ENCODE peak calls at places on chromosomes 16 and 17, in ten cellular contexts. A is heart left ventricle, E is sigmoid colon, R is stomach, P is transverse colon, W is body of pancreas, J is HepG2, F is bronchial epithelial cell, Z is uterus, U is AG09309. T is an unnamed sample.
A peak's percentile ranks its signal among the peaks of the same experiment; 100 is the strongest.

GRCh38 chr16:49631521-49632041 is 224.3 kb downstream of the ZNF423 start:
- DNase-seq in U (peak; percentile 61), J (no peak), P (no peak), F (no peak), Z (no peak), A (no peak), R (no peak), E (no peak), W (no peak), T (no peak)

GRCh38 chr16:88724855-88725555 is 18.7 kb downstream of the CTU2 start:
- DNase-seq in J (no peak), P (no peak), A (no peak), Z (no peak), W (no peak), R (no peak), U (no peak), E (no peak), F (no peak), T (no peak)

GRCh38 chr17:82702161-82702932 is 3.8 kb upstream of the RAB40B start:
- DNase-seq in U (no peak), Z (no peak), E (no peak), A (no peak), W (no peak), R (no peak), P (peak; percentile 76), J (no peak), F (no peak), T (no peak)

GRCh38 chr17:61669522-61669921 is 78.5 kb upstream of the NACA2 start:
- DNase-seq in P (no peak), W (no peak), E (no peak), A (no peak), F (no peak), U (no peak), R (no peak), J (no peak), Z (no peak), T (no peak)

GRCh38 chr17:77247048-77247541 is 106.3 kb downstream of the SEC14L1 start:
- DNase-seq in A (peak; percentile 94), P (peak; percentile 88), U (no peak), W (peak; percentile 81), F (no peak), J (peak; percentile 67), R (peak; percentile 89), Z (peak; percentile 75), E (peak; percentile 91), T (peak; percentile 95)

GRCh38 chr17:68089881-68090280 is 54.3 kb downstream of the KPNA2 start:
- DNase-seq in W (peak; percentile 60), E (no peak), U (no peak), F (peak; percentile 48), Z (no peak), J (peak; percentile 80), P (peak; percentile 55), A (no peak), R (peak; percentile 64), T (peak; percentile 57)

GRCh38 chr17:45338023-45338781 is 21.4 kb upstream of the MAP3K14 start:
- DNase-seq in P (peak; percentile 6), E (peak; percentile 64), R (no peak), U (no peak), A (no peak), W (no peak), J (no peak), Z (peak; percentile 28), F (no peak), T (no peak)

GRCh38 chr16:87948119-87948545 is 3.1 kb upstream of the BANP start:
- DNase-seq in R (no peak), W (no peak), Z (no peak), A (no peak), P (no peak), E (no peak), U (no peak), J (peak; percentile 63), F (no peak), T (no peak)

GRCh38 chr16:88355389-88356123 is 27.2 kb upstream of the ZNF469 start:
- DNase-seq in F (no peak), J (no peak), U (no peak), W (no peak), A (peak; percentile 47), P (no peak), Z (no peak), R (no peak), E (peak; percentile 61), T (no peak)

GRCh38 chr17:39863244-39863917 is 731 bp downstream of the IKZF3 start:
- DNase-seq in P (no peak), Z (no peak), E (no peak), W (no peak), R (no peak), F (no peak), A (no peak), U (no peak), J (no peak), T (no peak)

GRCh38 chr16:72821551-72821950 is 226.4 kb downstream of the ZFHX3 start:
- DNase-seq in F (no peak), W (no peak), P (no peak), A (no peak), E (no peak), Z (no peak), U (no peak), J (no peak), R (no peak), T (no peak)

GRCh38 chr17:72778161-72779151 is 314.0 kb downstream of the SLC39A11 start:
- DNase-seq in E (no peak), F (no peak), Z (no peak), A (no peak), P (no peak), R (no peak), W (no peak), U (no peak), J (no peak), T (no peak)

GRCh38 chr16:48963901-48964615 is 317.6 kb downstream of the CBLN1 start:
- DNase-seq in A (no peak), W (no peak), E (no peak), U (peak; percentile 69), Z (no peak), P (no peak), F (peak; percentile 89), R (no peak), J (no peak), T (no peak)

GRCh38 chr17:69684251-69684650 is 269.8 kb downstream of the MAP2K6 start:
- DNase-seq in Z (no peak), A (no peak), J (no peak), U (no peak), W (no peak), E (no peak), R (no peak), F (no peak), P (no peak), T (no peak)

GRCh38 chr17:14926526-14927122 is 338.5 kb downstream of the PMP22 start:
- DNase-seq in E (no peak), U (no peak), R (peak; percentile 42), F (peak; percentile 64), W (peak; percentile 75), Z (peak; percentile 28), J (peak; percentile 38), A (no peak), P (peak; percentile 26), T (peak; percentile 85)

GRCh38 chr17:3979276-3979583 is 15.0 kb upstream of the ATP2A3 start:
- DNase-seq in U (no peak), A (no peak), J (no peak), F (no peak), Z (no peak), W (no peak), P (no peak), R (no peak), E (no peak), T (no peak)

GRCh38 chr16:28218109-28218508 is 6.3 kb upstream of the XPO6 start:
- DNase-seq in J (peak; percentile 56), P (peak; percentile 27), Z (no peak), F (peak; percentile 49), A (no peak), U (peak; percentile 14), R (peak; percentile 37), W (peak; percentile 25), E (no peak), T (no peak)

GRCh38 chr17:27602721-27603445 is 28.1 kb upstream of the LGALS9 start:
- DNase-seq in P (peak; percentile 86), R (peak; percentile 86), J (peak; percentile 42), F (peak; percentile 52), E (peak; percentile 84), A (peak; percentile 83), Z (peak; percentile 78), W (peak; percentile 78), U (peak; percentile 11), T (peak; percentile 89)
- TF ChIP-seq CTCF in P (peak; percentile 97), R (no peak), J (peak; percentile 90), F (peak; percentile 95), E (peak; percentile 88), A (peak; percentile 92), Z (peak; percentile 92), W (peak; percentile 84), U (peak; percentile 99), T (peak; percentile 92)

GRCh38 chr16:82042144-82042543 is 7.1 kb downstream of the HSD17B2 start:
- DNase-seq in U (no peak), F (no peak), P (peak; percentile 31), E (no peak), W (no peak), J (no peak), A (no peak), R (no peak), Z (no peak), T (no peak)

GRCh38 chr16:82045471-82046178 is 10.6 kb downstream of the HSD17B2 start:
- DNase-seq in Z (no peak), A (no peak), W (no peak), E (no peak), R (no peak), J (no peak), P (no peak), F (no peak), U (no peak), T (no peak)

GRCh38 chr16:82044585-82044911 is 9.5 kb downstream of the HSD17B2 start:
- DNase-seq in R (no peak), U (no peak), Z (no peak), A (no peak), J (peak; percentile 74), P (no peak), F (no peak), E (no peak), W (no peak), T (no peak)

GRCh38 chr16:82042841-82043240 is 7.8 kb downstream of the HSD17B2 start:
- DNase-seq in E (no peak), U (no peak), W (no peak), F (no peak), Z (no peak), R (no peak), A (no peak), J (no peak), P (no peak), T (no peak)

GRCh38 chr16:82043680-82044584 is 8.9 kb downstream of the HSD17B2 start:
- DNase-seq in R (no peak), E (no peak), A (no peak), Z (no peak), U (peak; percentile 63), J (no peak), F (peak; percentile 63), P (no peak), W (no peak), T (no peak)
- TF ChIP-seq CTCF in R (no peak), E (no peak), A (no peak), Z (no peak), U (no peak), J (no peak), F (no peak), P (no peak), W (no peak), T (no peak)

GRCh38 chr16:84438971-84439696 is 65.3 kb downstream of the MEAK7 start:
- DNase-seq in A (no peak), P (no peak), E (no peak), W (no peak), Z (no peak), U (no peak), J (no peak), R (no peak), F (no peak), T (no peak)
- TF ChIP-seq CTCF in A (no peak), P (no peak), E (no peak), W (no peak), Z (no peak), U (no peak), J (no peak), R (no peak), F (no peak), T (no peak)

GRCh38 chr16:3457434-3458252 is 14.2 kb downstream of the NAA60 start:
- DNase-seq in F (peak; percentile 69), W (peak; percentile 95), R (peak; percentile 91), Z (peak; percentile 78), U (peak; percentile 42), A (peak; percentile 95), J (peak; percentile 78), E (peak; percentile 96), P (peak; percentile 90), T (peak; percentile 97)
- TF ChIP-seq CTCF in F (peak; percentile 67), W (peak; percentile 67), R (no peak), Z (peak; percentile 63), U (peak; percentile 46), A (peak; percentile 49), J (peak; percentile 41), E (no peak), P (peak; percentile 52), T (peak; percentile 59)